ENCODE peak calls at places on chromosomes 16 and 17, in seven cellular contexts. R is mucosa of descending colon, T is Calu3, L is nephron progenitor cell, E is WTC11, D is fibroblast of mammary gland, U is right lobe of liver. V is an unnamed sample.
A peak's percentile ranks its signal among the peaks of the same experiment; 100 is the strongest.

GRCh38 chr16:4249546-4249945 is 7.7 kb upstream of the SRL start:
- DNase-seq in T (no peak), E (no peak), U (no peak), L (no peak), R (no peak), D (no peak), V (no peak)

GRCh38 chr17:1658100-1658499 is 8.4 kb upstream of the RILP start:
- DNase-seq in T (no peak), D (no peak), L (no peak), E (no peak), R (no peak), U (peak; percentile 18), V (no peak)

GRCh38 chr17:8209909-8210760 is at the start of gene AURKB:
- DNase-seq in L (peak; percentile 96), D (peak; percentile 97), U (peak; percentile 96), T (peak; percentile 92), E (peak; percentile 95), R (peak; percentile 94), V (peak; percentile 96)

GRCh38 chr17:412211-413015 is 59.8 kb upstream of the RPH3AL start:
- DNase-seq in T (peak; percentile 36), L (peak; percentile 53), R (no peak), D (peak; percentile 68), E (peak; percentile 53), U (peak; percentile 30), V (peak; percentile 63)

GRCh38 chr16:66529475-66529874 is 20.4 kb downstream of the TK2 start:
- DNase-seq in T (no peak), L (no peak), E (no peak), R (no peak), D (no peak), U (no peak), V (no peak)

GRCh38 chr17:8707591-8708453 is 36.8 kb downstream of the CCDC42 start:
- DNase-seq in D (peak; percentile 10), L (no peak), U (no peak), T (no peak), R (no peak), E (no peak), V (no peak)

GRCh38 chr17:17935321-17936271 is 36.6 kb downstream of the TOM1L2 start:
- DNase-seq in D (peak; percentile 92), L (no peak), R (no peak), T (no peak), U (no peak), E (no peak), V (no peak)

GRCh38 chr17:75783069-75783783 is 1.4 kb upstream of the UNK start:
- DNase-seq in U (no peak), D (peak; percentile 75), R (no peak), E (no peak), T (peak; percentile 56), L (no peak), V (no peak)

GRCh38 chr16:51636913-51637743 is 486.1 kb upstream of the SALL1 start:
- DNase-seq in L (no peak), U (no peak), E (peak; percentile 33), D (peak; percentile 43), R (no peak), T (no peak), V (no peak)

GRCh38 chr17:47914296-47914948 is 18.4 kb downstream of the SP2 start:
- DNase-seq in L (no peak), T (no peak), E (no peak), R (no peak), U (no peak), D (no peak), V (no peak)

GRCh38 chr17:36544320-36545092 is at the start of gene GGNBP2:
- DNase-seq in T (peak; percentile 100), E (peak; percentile 90), D (peak; percentile 92), L (peak; percentile 93), R (peak; percentile 96), U (peak; percentile 96), V (peak; percentile 94)

GRCh38 chr17:48609754-48610281 is 999 bp downstream of the HOXB7 start:
- DNase-seq in D (no peak), E (no peak), U (no peak), T (no peak), R (peak; percentile 43), L (no peak), V (no peak)

GRCh38 chr17:77638229-77638628 is 320.3 kb upstream of the TNRC6C start:
- DNase-seq in L (no peak), E (no peak), D (no peak), T (no peak), U (no peak), R (no peak), V (no peak)

GRCh38 chr17:38898291-38898679 is 27.1 kb upstream of the LASP1NB start:
- DNase-seq in L (no peak), T (no peak), U (no peak), D (no peak), R (no peak), E (no peak), V (no peak)

GRCh38 chr17:9937164-9937835 is 32.2 kb upstream of the RCVRN start:
- DNase-seq in E (no peak), R (no peak), T (no peak), U (peak; percentile 41), L (no peak), D (peak; percentile 90), V (no peak)

GRCh38 chr17:50139950-50140885 is 10.3 kb upstream of the SAMD14 start:
- DNase-seq in L (peak; percentile 82), T (peak; percentile 89), D (peak; percentile 83), R (peak; percentile 81), U (peak; percentile 84), E (peak; percentile 90), V (peak; percentile 89)

GRCh38 chr17:50426814-50427787 is 1.1 kb downstream of the ACSF2 start:
- DNase-seq in T (peak; percentile 60), D (peak; percentile 14), E (peak; percentile 54), R (no peak), L (peak; percentile 28), U (no peak), V (peak; percentile 46)

GRCh38 chr17:7167832-7168231 is 11.3 kb downstream of the ASGR1 start:
- DNase-seq in T (no peak), D (peak; percentile 79), L (no peak), U (no peak), E (no peak), R (no peak), V (no peak)
- TF ChIP-seq CTCF in T (no peak), D (no peak), L (no peak), U (no peak), E (no peak), R (no peak), V (no peak)

DNA sequence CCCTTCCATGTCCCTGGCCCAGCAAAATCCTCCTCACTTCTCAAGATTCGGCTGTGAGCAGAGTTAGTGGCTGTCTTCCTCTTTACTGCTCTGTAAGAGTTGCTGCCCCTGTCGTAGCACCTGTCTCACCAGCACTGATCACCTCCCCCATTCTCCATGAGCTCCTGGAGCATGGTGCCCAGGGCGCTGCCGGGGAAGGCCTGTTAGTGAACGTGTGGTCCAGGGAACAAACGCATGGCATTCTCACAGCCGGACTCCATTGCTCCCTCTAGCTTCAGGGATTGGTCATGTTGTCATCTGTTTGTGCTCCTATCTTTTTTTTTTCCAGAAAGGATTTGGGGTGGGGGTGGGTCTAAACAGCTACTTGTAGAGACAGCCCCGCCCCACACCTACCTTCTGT is 141.2 kb downstream of the CMIP start:
- DNase-seq in L (no peak), U (no peak), R (no peak), E (peak; percentile 50), T (peak; percentile 45), D (no peak), V (no peak)
- TF ChIP-seq CTCF in L (no peak), U (peak; percentile 20), R (no peak), E (no peak), T (peak; percentile 29), D (peak; percentile 26), V (peak; percentile 20)

DNA sequence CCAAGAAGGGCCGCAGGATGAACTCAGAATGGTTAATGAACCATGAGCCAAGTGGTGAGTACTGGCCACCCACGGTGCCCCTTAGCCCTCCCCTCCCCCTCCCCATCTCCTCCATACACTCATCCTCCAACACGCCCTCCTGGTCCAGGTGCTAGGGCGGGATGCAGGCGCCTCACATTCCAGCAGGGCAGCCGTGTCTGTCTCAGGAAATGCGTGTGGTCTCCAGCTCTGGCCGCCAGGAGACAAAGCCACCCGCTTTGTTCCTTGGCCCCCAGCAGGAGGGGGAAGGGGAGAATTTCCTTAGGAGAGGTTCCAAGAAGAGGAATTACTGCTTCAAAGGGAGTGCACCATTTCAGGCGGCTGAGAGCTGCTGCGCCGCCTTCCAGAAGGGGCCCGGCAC is 29.8 kb upstream of the RMI2 start:
- DNase-seq in E (peak; percentile 93), L (peak; percentile 61), R (no peak), T (no peak), D (no peak), U (no peak), V (no peak)
- TF ChIP-seq CTCF in E (no peak), L (peak; percentile 17), R (no peak), T (no peak), D (no peak), U (no peak), V (no peak)

DNA sequence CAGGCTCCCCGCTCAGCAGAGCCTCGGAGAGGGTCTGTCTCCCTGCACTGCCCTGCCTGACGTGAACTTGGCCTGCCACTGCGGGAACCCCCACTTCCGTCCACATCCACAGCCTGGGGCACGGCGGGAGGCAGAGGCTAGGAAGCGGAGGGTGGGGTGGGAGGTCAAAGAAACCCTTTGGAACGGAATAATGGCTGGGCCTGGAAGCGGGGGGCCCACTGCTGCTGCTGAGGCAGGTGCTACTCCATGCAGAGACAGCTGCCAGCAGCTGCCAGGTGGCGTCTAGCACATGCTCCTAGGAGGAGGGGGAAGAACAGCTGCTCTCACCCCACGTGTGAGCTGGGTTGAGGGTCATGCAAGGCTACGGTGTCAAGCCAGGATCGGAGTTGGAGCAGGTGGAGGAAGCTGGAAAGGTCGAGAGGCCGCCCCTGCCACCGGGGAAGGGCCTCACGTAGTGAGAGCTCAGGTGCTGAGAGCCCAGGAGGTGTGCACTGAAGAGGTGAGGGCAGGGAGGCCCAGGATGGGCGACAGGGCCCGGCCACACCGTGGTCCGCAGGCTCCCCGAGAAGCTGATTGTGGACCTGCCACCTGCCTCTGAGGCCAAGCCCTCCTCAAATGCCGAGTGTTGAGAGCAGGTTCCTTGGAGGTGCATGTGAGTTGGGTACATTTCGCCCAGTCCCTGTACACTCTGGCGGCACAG is 9.8 kb downstream of the FSCN2 start:
- DNase-seq in D (no peak), R (no peak), T (no peak), E (no peak), L (no peak), U (no peak), V (peak; percentile 54)
- TF ChIP-seq CTCF in D (no peak), R (no peak), T (no peak), E (no peak), L (no peak), U (peak; percentile 2), V (no peak)

GRCh38 chr17:41885733-41886132 is 20.5 kb upstream of the KLHL11 start:
- DNase-seq in R (no peak), T (no peak), E (no peak), D (no peak), L (peak; percentile 17), U (no peak), V (no peak)
- TF ChIP-seq CTCF in R (no peak), T (no peak), E (no peak), D (no peak), L (no peak), U (peak; percentile 46), V (no peak)

V was measured in glutamatergic neuron.